ENCODE peak calls at places on chromosome 19, in eight cellular contexts. I, V, W, A, R, N, M and F are unnamed samples.

GRCh38 chr19:55678121-55678671 is 3.2 kb downstream of the EPN1 start:
- DNase-seq in I (peak; percentile 48), V (peak; percentile 43), W (no peak), A (no peak), R (peak; percentile 16), N (no peak), M (peak; percentile 88), F (no peak)

GRCh38 chr19:2552859-2553258 is 76.9 kb downstream of the GADD45B start:
- DNase-seq in I (no peak), V (no peak), W (no peak), A (peak; percentile 64), R (no peak), N (no peak), M (peak; percentile 86), F (no peak)

GRCh38 chr19:39342647-39343305 is 555 bp downstream of the SAMD4B start:
- DNase-seq in I (no peak), V (no peak), W (no peak), A (peak; percentile 73), R (no peak), N (peak; percentile 40), M (no peak), F (no peak)

GRCh38 chr19:36142496-36142895 is 2.6 kb downstream of the CAPNS1 start:
- DNase-seq in I (no peak), V (no peak), W (no peak), A (no peak), R (no peak), N (no peak), M (no peak), F (no peak)

GRCh38 chr19:4456843-4457653 is 546 bp downstream of the UBXN6 start:
- DNase-seq in I (peak; percentile 47), V (peak; percentile 41), W (peak; percentile 35), A (no peak), R (peak; percentile 28), N (no peak), M (no peak), F (no peak)

GRCh38 chr19:9078651-9079050 is 8.2 kb upstream of the OR1M1 start:
- DNase-seq in I (no peak), V (no peak), W (no peak), A (no peak), R (no peak), N (no peak), M (no peak), F (no peak)

GRCh38 chr19:1417145-1417544 is 9.8 kb downstream of the DAZAP1 start:
- DNase-seq in I (no peak), V (no peak), W (no peak), A (no peak), R (no peak), N (no peak), M (no peak), F (no peak)

GRCh38 chr19:34502582-34503545 is 21.3 kb downstream of the WTIP start:
- DNase-seq in I (no peak), V (peak; percentile 22), W (peak; percentile 7), A (peak; percentile 37), R (no peak), N (no peak), M (no peak), F (no peak)

GRCh38 chr19:38255759-38256052 is 468 bp downstream of the PPP1R14A start:
- DNase-seq in I (no peak), V (no peak), W (no peak), A (no peak), R (no peak), N (no peak), M (no peak), F (no peak)

GRCh38 chr19:53916004-53916403 is 6.9 kb downstream of the CACNG7 start:
- DNase-seq in I (no peak), V (no peak), W (no peak), A (no peak), R (no peak), N (no peak), M (no peak), F (no peak)

GRCh38 chr19:35843676-35844481 is 8.4 kb downstream of the NPHS1 start:
- DNase-seq in I (no peak), V (peak; percentile 56), W (peak; percentile 93), A (no peak), R (no peak), N (no peak), M (no peak), F (no peak)

GRCh38 chr19:58325623-58326022 is 1.2 kb upstream of the ZSCAN22 start:
- DNase-seq in I (no peak), V (no peak), W (no peak), A (no peak), R (no peak), N (no peak), M (no peak), F (no peak)

GRCh38 chr19:290539-291521 is at the start of gene PLPP2:
- DNase-seq in I (peak; percentile 66), V (peak; percentile 93), W (peak; percentile 40), A (no peak), R (no peak), N (no peak), M (no peak), F (no peak)

GRCh38 chr19:1933245-1933644 is 7.7 kb upstream of the CSNK1G2 start:
- DNase-seq in I (no peak), V (no peak), W (no peak), A (no peak), R (no peak), N (no peak), M (no peak), F (no peak)

GRCh38 chr19:49932041-49932451 is 2.7 kb upstream of the NUP62 start:
- DNase-seq in I (no peak), V (no peak), W (no peak), A (no peak), R (no peak), N (no peak), M (no peak), F (no peak)

GRCh38 chr19:11115895-11116446 is 26.7 kb downstream of the LDLR start:
- DNase-seq in I (no peak), V (no peak), W (no peak), A (no peak), R (no peak), N (no peak), M (no peak), F (no peak)

GRCh38 chr19:32101206-32101605 is 244.2 kb upstream of the ZNF507 start:
- DNase-seq in I (no peak), V (no peak), W (no peak), A (no peak), R (no peak), N (no peak), M (no peak), F (no peak)

GRCh38 chr19:29539668-29540067 is 13.9 kb downstream of the VSTM2B start:
- DNase-seq in I (no peak), V (no peak), W (no peak), A (peak; percentile 35), R (no peak), N (no peak), M (no peak), F (no peak)

GRCh38 chr19:50983625-50984292 is at the start of gene KLK7:
- DNase-seq in I (no peak), V (no peak), W (no peak), A (peak; percentile 34), R (no peak), N (no peak), M (no peak), F (no peak)

GRCh38 chr19:28377077-28377476 is 835.9 kb downstream of the UQCRFS1 start:
- DNase-seq in I (no peak), V (no peak), W (no peak), A (no peak), R (no peak), N (no peak), M (no peak), F (no peak)

GRCh38 chr19:10870955-10871603 is at the start of gene CARM1:
- DNase-seq in I (peak; percentile 100), V (peak; percentile 100), W (peak; percentile 84), A (peak; percentile 100), R (peak; percentile 98), N (peak; percentile 99), M (peak; percentile 79), F (peak; percentile 99)

DNA sequence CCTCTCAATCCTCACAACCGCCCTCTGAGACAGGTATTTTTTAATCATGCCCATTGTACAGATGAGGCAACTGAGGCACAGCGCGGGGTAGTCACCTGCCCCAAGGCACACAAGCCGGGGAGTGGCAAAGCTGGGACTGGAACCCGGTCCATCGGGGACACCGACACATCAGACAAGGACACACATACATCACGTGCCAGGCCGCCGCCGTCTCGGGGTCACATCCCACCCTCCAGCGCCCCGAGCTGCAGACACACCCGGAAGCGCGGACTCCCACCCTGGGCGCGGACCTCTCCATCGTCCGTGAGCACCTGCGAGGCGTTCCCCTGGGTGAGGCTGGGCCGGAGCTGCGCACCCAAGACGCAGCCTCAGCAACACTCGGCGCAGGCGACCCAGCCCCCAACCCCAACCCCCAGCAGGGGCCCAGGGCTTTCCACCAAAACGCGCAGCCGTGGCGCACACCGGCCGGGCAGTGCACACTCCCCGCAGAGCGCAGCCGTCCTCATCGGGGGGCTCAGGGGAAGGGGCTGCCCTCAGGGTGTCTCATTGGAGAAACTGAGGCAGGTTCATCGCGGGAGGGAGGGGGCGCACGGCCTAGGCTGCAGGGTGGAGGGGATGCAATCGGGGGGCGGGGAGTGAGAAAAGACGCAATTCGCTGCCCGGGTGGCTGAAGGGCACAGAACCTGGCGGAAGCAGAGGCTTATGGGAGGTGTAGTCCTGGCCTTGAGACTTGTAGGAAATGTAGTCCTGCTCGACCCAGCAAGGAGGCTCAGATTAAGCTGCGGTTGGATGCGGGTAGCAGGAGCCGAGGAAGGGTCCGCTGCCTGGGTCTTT is 1.9 kb upstream of the LMTK3 start:
- DNase-seq in I (peak; percentile 84), V (peak; percentile 72), W (peak; percentile 94), A (peak; percentile 75), R (peak; percentile 33), N (no peak), M (no peak), F (no peak)
- H3K4me3 ChIP-seq in I (peak overlapping the region; percentile 45), V (peak overlapping the region; percentile 55), W (peak overlapping the region; percentile 59), A (peak overlapping the region; percentile 23), R (peak overlapping the region; percentile 46), N (peak overlapping the region; percentile 26), M (peak overlapping the region; percentile 93), F (peak overlapping the region; percentile 62)

GRCh38 chr19:13748169-13748884 is 16.0 kb upstream of the MRI1 start:
- DNase-seq in I (peak; percentile 30), V (no peak), W (peak; percentile 18), A (no peak), R (no peak), N (peak; percentile 26), M (no peak), F (no peak)
- TF ChIP-seq EP300 in I (no peak), V (no peak), W (no peak), A (no peak), R (no peak), N (no peak), M (no peak), F (no peak)

GRCh38 chr19:47407417-47407774 is 11.9 kb downstream of the MEIS3 start:
- DNase-seq in I (no peak), V (no peak), W (no peak), A (no peak), R (no peak), N (no peak), M (no peak), F (no peak)
- H3K27ac ChIP-seq in I (no peak overlapping the region), V (no peak overlapping the region), W (no peak overlapping the region), A (no peak overlapping the region), R (no peak overlapping the region), N (no peak overlapping the region), M (no peak overlapping the region), F (no peak overlapping the region)

DNA sequence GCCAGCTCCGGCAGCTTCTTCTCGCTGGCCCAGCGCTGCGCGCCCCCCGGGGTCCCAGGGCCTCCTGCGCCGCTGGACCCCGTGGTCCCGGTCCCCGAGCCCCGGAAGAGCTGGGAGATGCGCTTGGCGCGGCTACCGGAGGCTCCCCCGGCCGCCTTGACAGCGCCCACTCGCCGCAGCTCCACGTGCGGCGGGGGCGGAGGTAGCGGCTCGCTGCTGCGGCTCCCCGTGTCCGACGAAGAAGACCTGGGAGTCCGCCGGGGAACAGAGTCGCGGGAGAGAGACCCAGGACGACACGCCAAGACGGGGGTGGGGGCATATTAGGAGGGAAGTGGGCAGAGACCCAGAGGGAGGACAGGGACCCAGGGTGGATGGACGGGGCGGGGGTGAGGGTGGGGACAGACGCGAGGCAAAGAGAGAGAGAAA is 997 bp downstream of the RASIP1 start:
- DNase-seq in I (no peak), V (no peak), W (no peak), A (no peak), R (no peak), N (no peak), M (no peak), F (no peak)
- H3K4me3 ChIP-seq in I (peak overlapping the region; percentile 31), V (peak overlapping the region; percentile 51), W (peak overlapping the region; percentile 59), A (peak overlapping the region; percentile 33), R (peak overlapping the region; percentile 61), N (peak overlapping the region; percentile 44), M (peak overlapping the region; percentile 44), F (peak overlapping the region; percentile 60)